ENCODE peak calls at places on chromosomes 11 and 22, in six cellular contexts. S is stimulated activated CD8-positive, alpha-beta memory T cell treated with anti-CD3 and anti-CD28 coated beads, Interleukin-4, amount 100 ng/mL, for 4 hours; H is psoas muscle; T is colonic mucosa; I is stimulated activated CD4-positive, alpha-beta T cell treated with anti-CD3 and anti-CD28 coated beads, Interleukin-1b, Interleukin-23, amount 100 ng/mL, for 1 hour; Z is sciatic nerve. R is an unnamed sample.

GRCh38 chr22:16970446-16970845 is 37.6 kb downstream of the GAB4 start:
- DNase-seq in I (no peak), S (no peak), T (no peak), Z (no peak), H (no peak), R (no peak)

GRCh38 chr22:24583221-24583971 is 9.5 kb downstream of the LRRC75B start:
- DNase-seq in T (no peak), H (no peak), I (no peak), Z (no peak), S (no peak), R (no peak)

GRCh38 chr11:64235427-64236161 is 1.2 kb downstream of the VEGFB start:
- DNase-seq in S (no peak), I (no peak), T (no peak), H (no peak), Z (peak; percentile 56), R (no peak)

GRCh38 chr11:25983280-25983679 is 348.6 kb upstream of the ANO3 start:
- DNase-seq in I (no peak), S (no peak), Z (no peak), T (no peak), H (no peak), R (no peak)

GRCh38 chr11:63608353-63609345 is 5.6 kb downstream of the PLAAT3 start:
- DNase-seq in T (no peak), S (no peak), I (no peak), Z (peak; percentile 47), H (no peak), R (no peak)

GRCh38 chr11:12901874-12902481 is 107.1 kb upstream of the RASSF10 start:
- DNase-seq in T (no peak), S (no peak), I (no peak), Z (no peak), H (no peak), R (no peak)

GRCh38 chr11:10076458-10077141 is 217.4 kb downstream of the SBF2 start:
- DNase-seq in I (no peak), S (no peak), T (peak; percentile 31), Z (no peak), H (peak; percentile 48), R (no peak)

GRCh38 chr22:36298118-36298517 is 45.2 kb downstream of the APOL1 start:
- DNase-seq in S (no peak), I (no peak), Z (no peak), T (no peak), H (no peak), R (no peak)

GRCh38 chr11:128859563-128860441 is 7.3 kb downstream of the KCNJ1 start:
- DNase-seq in Z (peak; percentile 71), I (peak; percentile 54), S (peak; percentile 59), H (peak; percentile 69), T (peak; percentile 80), R (no peak)

GRCh38 chr11:67024410-67024809 is 1.5 kb downstream of the SYT12 start:
- DNase-seq in H (no peak), S (peak; percentile 8), I (peak; percentile 12), Z (no peak), T (no peak), R (no peak)

GRCh38 chr22:50076646-50077624 is 8.3 kb downstream of the MLC1 start:
- DNase-seq in Z (no peak), T (no peak), S (no peak), I (no peak), H (no peak), R (no peak)

GRCh38 chr11:65630215-65630614 is 7.7 kb upstream of the SIPA1 start:
- DNase-seq in Z (no peak), I (no peak), S (no peak), H (no peak), T (no peak), R (no peak)

GRCh38 chr11:134364261-134364660 is 32.5 kb downstream of the GLB1L2 start:
- DNase-seq in I (no peak), T (no peak), S (no peak), Z (no peak), H (no peak), R (no peak)

GRCh38 chr11:87778341-87778740 is 396.9 kb downstream of the RAB38 start:
- DNase-seq in H (no peak), S (no peak), T (no peak), Z (no peak), I (no peak), R (no peak)

GRCh38 chr11:44725016-44725651 is 1.6 kb upstream of the TSPAN18 start:
- DNase-seq in I (no peak), S (no peak), Z (no peak), H (no peak), T (no peak), R (no peak)

GRCh38 chr22:39184586-39185577 is 32.4 kb upstream of the CBX7 start:
- DNase-seq in S (no peak), Z (peak; percentile 51), H (no peak), T (no peak), I (no peak), R (no peak)

GRCh38 chr11:118108513-118108912 is 21.8 kb upstream of the SMIM35 start:
- DNase-seq in T (no peak), H (no peak), Z (no peak), I (no peak), S (no peak), R (no peak)

R was measured in GOT3.